ENCODE peak calls at places on chromosomes 7 and 10, in six cellular contexts. Y is fibroblast of lung, K is Calu3, C is choroid plexus epithelial cell, P is lower lobe of right lung, D is glutamatergic neuron. W is an unnamed sample.
A peak's percentile ranks its signal among the peaks of the same experiment; 100 is the strongest.

GRCh38 chr10:32982293-32982709 is 24.3 kb upstream of the ITGB1 start:
- DNase-seq in K (peak; percentile 61), D (no peak), P (no peak), C (peak; percentile 90), Y (peak; percentile 87), W (no peak)

GRCh38 chr10:96130326-96130758 is 245 bp downstream of the ZNF518A start:
- DNase-seq in P (peak; percentile 81), Y (no peak), C (peak; percentile 89), D (peak; percentile 83), K (peak; percentile 77), W (peak; percentile 71)

GRCh38 chr10:118832242-118832651 is 77.5 kb upstream of the CACUL1 start:
- DNase-seq in C (peak; percentile 34), K (no peak), P (peak; percentile 77), D (no peak), Y (peak; percentile 24), W (no peak)

GRCh38 chr10:79057481-79058275 is 11.1 kb upstream of the ZMIZ1 start:
- DNase-seq in C (no peak), Y (no peak), K (no peak), P (peak; percentile 23), D (peak; percentile 4), W (no peak)

GRCh38 chr7:100118388-100119074 is 627 bp downstream of the TAF6 start:
- DNase-seq in D (no peak), Y (no peak), P (no peak), K (no peak), C (no peak), W (no peak)

GRCh38 chr10:111822661-111823060 is 360.9 kb downstream of the GPAM start:
- DNase-seq in P (no peak), C (no peak), K (no peak), Y (no peak), D (no peak), W (no peak)

GRCh38 chr7:129351320-129351719 is 82.9 kb upstream of the STRIP2 start:
- DNase-seq in D (no peak), P (no peak), Y (no peak), K (no peak), C (peak; percentile 67), W (no peak)

GRCh38 chr7:156119771-156120170 is 307.5 kb upstream of the SHH start:
- DNase-seq in P (no peak), K (no peak), D (no peak), C (no peak), Y (no peak), W (no peak)

GRCh38 chr7:42238709-42239395 is 1.8 kb upstream of the GLI3 start:
- DNase-seq in K (no peak), P (no peak), C (peak; percentile 85), D (no peak), Y (peak; percentile 83), W (no peak)

GRCh38 chr10:1774796-1775195 is 37.5 kb upstream of the ADARB2 start:
- DNase-seq in K (no peak), C (no peak), P (no peak), D (no peak), Y (no peak), W (no peak)

GRCh38 chr7:94382746-94383145 is 11.9 kb upstream of the COL1A2 start:
- DNase-seq in P (no peak), C (no peak), D (no peak), Y (no peak), K (no peak), W (no peak)

GRCh38 chr7:151806938-151807775 is 69.8 kb downstream of the PRKAG2 start:
- DNase-seq in P (peak; percentile 12), K (no peak), C (no peak), D (no peak), Y (no peak), W (no peak)

GRCh38 chr10:62543981-62544380 is 169.8 kb downstream of the ZNF365 start:
- DNase-seq in P (no peak), C (no peak), K (no peak), Y (peak; percentile 5), D (no peak), W (no peak)

GRCh38 chr7:139124084-139124914 is 14.8 kb upstream of the ZC3HAV1 start:
- DNase-seq in K (no peak), Y (no peak), D (no peak), P (no peak), C (no peak), W (no peak)

GRCh38 chr10:20922461-20922860 is 25.4 kb upstream of the NEBL start:
- DNase-seq in C (no peak), Y (no peak), P (no peak), K (no peak), D (no peak), W (no peak)

GRCh38 chr10:44363716-44364115 is 21.2 kb downstream of the CXCL12 start:
- DNase-seq in K (no peak), Y (no peak), D (no peak), P (no peak), C (no peak), W (no peak)

DNA sequence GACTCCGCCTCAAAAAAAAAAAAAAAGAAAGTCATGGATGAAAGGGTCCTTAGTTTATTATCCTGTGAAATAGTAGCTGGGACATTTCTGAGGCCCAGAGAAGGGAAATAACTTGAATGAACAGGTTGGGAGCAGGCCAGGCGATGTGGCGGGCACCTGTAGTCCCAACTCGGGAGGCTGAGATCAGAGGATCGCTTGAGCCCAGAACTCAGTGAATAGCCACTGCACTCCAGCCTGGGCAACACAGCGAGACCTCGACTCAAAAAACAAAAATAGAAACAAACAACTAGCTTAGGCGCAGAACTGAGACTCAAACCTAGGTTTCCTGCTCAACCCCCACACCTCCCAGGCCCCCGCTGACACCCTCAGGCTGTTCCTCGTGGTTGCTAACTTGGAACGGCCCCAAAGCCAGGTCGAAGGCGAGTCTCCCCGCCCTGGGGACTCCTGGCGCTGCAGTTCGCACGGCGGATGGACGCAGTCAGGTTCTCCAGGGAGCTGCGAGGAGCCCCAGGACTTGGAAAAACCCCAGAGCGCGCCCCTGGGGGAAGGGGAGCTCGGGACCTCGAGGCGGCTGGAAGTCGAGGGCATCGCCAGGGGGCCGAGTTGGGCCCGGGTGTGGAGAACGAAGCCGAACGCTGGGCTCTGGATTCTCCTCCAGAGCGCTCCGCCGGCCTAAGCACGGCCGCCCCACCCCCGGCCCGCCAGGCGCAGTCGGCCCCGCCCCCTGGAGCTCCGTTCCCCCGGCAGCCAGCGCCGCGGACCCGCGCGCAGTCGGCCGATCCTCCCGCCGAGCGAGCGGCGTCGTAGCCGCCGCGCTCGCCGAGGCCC is at the start of gene STOX1:
- DNase-seq in P (peak; percentile 54), D (peak; percentile 77), C (peak; percentile 58), K (peak; percentile 79), Y (peak; percentile 57), W (peak; percentile 52)
- TF ChIP-seq CTCF in P (no peak), D (no peak), C (no peak), K (no peak), Y (no peak), W (no peak)

GRCh38 chr10:68901106-68901927 is at the start of gene DDX50:
- DNase-seq in P (peak; percentile 97), D (peak; percentile 95), K (peak; percentile 98), C (peak; percentile 100), Y (peak; percentile 99), W (peak; percentile 92)
- TF ChIP-seq CTCF in P (peak; percentile 29), D (no peak), K (no peak), C (no peak), Y (no peak), W (no peak)

GRCh38 chr10:11261143-11261542 is 243.5 kb downstream of the CELF2 start:
- DNase-seq in P (no peak), D (no peak), C (no peak), K (no peak), Y (no peak), W (no peak)
- TF ChIP-seq CTCF in P (no peak), D (no peak), C (no peak), K (no peak), Y (no peak), W (no peak)

DNA sequence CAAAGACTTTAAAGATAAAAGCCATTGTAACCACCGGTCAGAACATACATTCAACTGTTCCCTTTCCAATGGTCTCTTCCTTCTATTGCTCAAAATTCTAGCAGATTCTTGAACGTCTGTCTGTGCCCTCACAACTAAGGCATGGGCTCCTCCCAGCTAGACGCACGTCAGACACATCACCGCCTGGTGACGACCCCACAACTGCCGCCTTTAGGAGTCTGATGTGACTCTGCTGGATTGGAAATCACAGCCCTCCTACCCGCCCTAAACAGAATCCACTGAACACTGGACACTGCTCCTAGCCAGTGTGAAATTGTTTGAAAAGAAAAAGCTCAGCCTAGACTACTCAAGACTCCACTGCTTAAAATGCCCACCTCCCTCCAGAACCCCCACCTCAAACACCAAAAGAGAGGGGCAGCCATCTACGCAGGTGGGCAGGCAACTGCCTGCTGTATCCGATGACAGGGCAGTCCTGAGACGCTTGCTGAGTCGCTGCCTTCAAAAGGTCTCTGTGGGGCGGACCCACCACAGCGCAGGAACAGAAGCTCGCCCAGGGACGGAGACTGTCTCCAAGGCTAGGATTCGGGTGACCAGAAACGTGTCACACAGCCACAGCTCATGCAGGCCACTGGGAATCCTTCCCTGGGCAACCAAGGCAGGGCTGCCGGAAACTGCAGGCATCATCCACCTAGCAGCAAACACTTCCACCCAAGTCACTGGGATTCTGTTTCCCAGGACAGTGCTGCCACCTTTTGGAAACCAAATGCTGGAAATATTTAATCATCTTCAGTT is 34.7 kb downstream of the GSDME start:
- DNase-seq in D (no peak), P (no peak), Y (peak; percentile 36), C (peak; percentile 76), K (peak; percentile 22), W (no peak)
- TF ChIP-seq CTCF in D (no peak), P (no peak), Y (peak; percentile 30), C (peak; percentile 66), K (no peak), W (no peak)

GRCh38 chr10:124388823-124389612 is 29.7 kb downstream of the OAT start:
- DNase-seq in C (peak; percentile 84), P (peak; percentile 93), K (peak; percentile 89), Y (peak; percentile 82), D (peak; percentile 94), W (peak; percentile 97)

GRCh38 chr10:124385627-124386185 is 33.0 kb downstream of the OAT start:
- DNase-seq in C (no peak), D (no peak), Y (no peak), P (no peak), K (no peak), W (no peak)

GRCh38 chr10:124388476-124388822 is 30.3 kb downstream of the OAT start:
- DNase-seq in Y (no peak), K (no peak), C (no peak), P (no peak), D (no peak), W (no peak)

GRCh38 chr10:124386186-124387077 is 32.3 kb downstream of the OAT start:
- DNase-seq in K (no peak), P (no peak), C (no peak), D (no peak), Y (no peak), W (no peak)

DNA sequence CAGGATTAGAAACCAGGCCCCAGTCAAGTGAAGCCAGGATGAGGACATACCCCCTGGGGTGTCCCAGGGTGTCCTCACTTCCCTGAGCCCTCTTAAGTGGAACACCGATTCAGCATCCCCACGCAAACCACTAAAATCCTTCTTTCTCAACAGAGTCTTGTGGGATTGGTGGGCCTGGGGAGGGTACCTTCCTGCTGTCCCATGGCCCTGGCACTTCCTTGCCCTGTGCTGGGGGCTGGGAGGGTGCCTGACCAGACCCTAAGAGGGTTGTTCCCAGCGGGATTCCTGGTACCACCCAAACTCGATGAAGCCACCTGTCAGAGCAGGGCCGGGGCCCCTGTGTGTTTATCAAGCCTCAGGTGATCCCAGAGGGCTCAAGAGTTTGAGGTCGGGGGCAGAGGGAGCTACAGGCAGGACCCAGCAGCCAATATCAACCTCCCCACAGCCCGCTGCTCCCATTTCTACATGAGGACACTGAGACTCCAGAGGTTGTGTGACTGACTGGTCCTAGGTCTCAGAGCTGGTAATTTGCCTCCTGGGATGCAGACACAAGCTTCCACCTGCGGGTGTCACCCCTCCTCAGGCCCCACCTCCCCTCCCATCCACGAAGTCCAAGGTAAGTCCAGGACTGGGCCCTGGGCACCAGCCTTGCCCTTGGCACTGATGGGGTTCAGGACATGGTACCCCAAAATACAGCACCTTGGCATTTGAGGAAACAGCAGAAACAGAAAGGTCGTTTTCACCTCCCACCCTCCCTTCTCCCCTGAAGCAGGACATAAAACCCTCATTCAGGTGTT is 31.4 kb downstream of the OAT start:
- DNase-seq in D (no peak), P (no peak), C (no peak), K (peak; percentile 17), Y (no peak), W (no peak)
- TF ChIP-seq CTCF in D (no peak), P (no peak), C (peak; percentile 24), K (no peak), Y (no peak), W (no peak)

W was measured in activated B cell treated with CpG ODN at 0.5 μM for 24 hours.